ENCODE peak calls at places on chromosomes 7 and 10, in ten cellular contexts. U is tibial nerve, D is fibroblast of lung, Y is kidney, F is mammary epithelial cell, P is NB4, G is bronchial epithelial cell, O is HL-60, N is GM06990, J is RWPE2. C is an unnamed sample.

GRCh38 chr10:75817224-75817623 is 385.8 kb downstream of the LRMDA start:
- DNase-seq in U (no peak), D (no peak), Y (no peak), F (no peak), P (no peak), G (no peak), O (no peak), N (no peak), J (no peak), C (no peak)

GRCh38 chr7:70400829-70401380 is 731.0 kb upstream of the GALNT17 start:
- DNase-seq in U (no peak), D (no peak), Y (no peak), F (no peak), P (no peak), G (no peak), O (no peak), N (no peak), J (no peak), C (no peak)

GRCh38 chr7:83468251-83468739 is 180.6 kb downstream of the SEMA3E start:
- DNase-seq in U (peak; percentile 65), D (peak; percentile 99), Y (peak; percentile 83), F (peak; percentile 98), P (peak; percentile 87), G (peak; percentile 99), O (peak; percentile 68), N (peak; percentile 27), J (peak; percentile 91), C (peak; percentile 95)

GRCh38 chr7:151940048-151940845 is 16.0 kb upstream of the GALNTL5 start:
- DNase-seq in U (no peak), D (peak; percentile 60), Y (no peak), F (peak; percentile 85), P (peak; percentile 67), G (peak; percentile 90), O (no peak), N (no peak), J (no peak), C (peak; percentile 38)

GRCh38 chr10:126309193-126309592 is 79.1 kb downstream of the ADAM12 start:
- DNase-seq in U (no peak), D (no peak), Y (no peak), F (no peak), P (no peak), G (no peak), O (no peak), N (no peak), J (no peak), C (no peak)

GRCh38 chr7:23022258-23022745 is 8.4 kb upstream of the HYCC1 start:
- DNase-seq in U (no peak), D (peak; percentile 96), Y (peak; percentile 80), F (peak; percentile 70), P (no peak), G (peak; percentile 87), O (no peak), N (no peak), J (no peak), C (peak; percentile 61)

GRCh38 chr7:106332186-106332585 is 47.4 kb upstream of the NAMPT start:
- DNase-seq in U (no peak), D (no peak), Y (no peak), F (no peak), P (no peak), G (no peak), O (no peak), N (no peak), J (no peak), C (no peak)

GRCh38 chr7:66304536-66304935 is 99.4 kb downstream of the TPST1 start:
- DNase-seq in U (no peak), D (peak; percentile 38), Y (no peak), F (no peak), P (peak; percentile 26), G (peak; percentile 40), O (no peak), N (no peak), J (no peak), C (no peak)

GRCh38 chr7:21371371-21371770 is 56.5 kb upstream of the SP4 start:
- DNase-seq in U (no peak), D (no peak), Y (no peak), F (no peak), P (no peak), G (no peak), O (no peak), N (peak; percentile 40), J (no peak), C (no peak)

GRCh38 chr7:116449441-116449840 is 50.1 kb upstream of the CAV2 start:
- DNase-seq in U (no peak), D (no peak), Y (no peak), F (no peak), P (no peak), G (no peak), O (no peak), N (no peak), J (no peak), C (no peak)

GRCh38 chr7:142409471-142409870 is 151.6 kb upstream of the PRSS58 start:
- DNase-seq in U (no peak), D (no peak), Y (no peak), F (no peak), P (peak; percentile 51), G (peak; percentile 10), O (no peak), N (no peak), J (no peak), C (no peak)

GRCh38 chr7:131738066-131738465 is 181.6 kb upstream of the PODXL start:
- DNase-seq in U (no peak), D (no peak), Y (no peak), F (no peak), P (no peak), G (no peak), O (no peak), N (no peak), J (no peak), C (no peak)

GRCh38 chr10:60747817-60748469 is 30.3 kb upstream of the CDK1 start:
- DNase-seq in U (no peak), D (no peak), Y (no peak), F (peak; percentile 29), P (no peak), G (peak; percentile 82), O (no peak), N (no peak), J (no peak), C (no peak)

GRCh38 chr10:67793313-67793712 is 44.7 kb downstream of the DNAJC12 start:
- DNase-seq in U (no peak), D (no peak), Y (no peak), F (no peak), P (no peak), G (peak; percentile 33), O (no peak), N (no peak), J (no peak), C (no peak)

GRCh38 chr10:64379898-64380297 is 858.7 kb downstream of the REEP3 start:
- DNase-seq in U (no peak), D (no peak), Y (no peak), F (no peak), P (peak; percentile 6), G (no peak), O (no peak), N (no peak), J (no peak), C (no peak)

GRCh38 chr7:93632371-93632770 is 57.8 kb upstream of the CALCR start:
- DNase-seq in U (no peak), D (no peak), Y (no peak), F (no peak), P (no peak), G (no peak), O (no peak), N (no peak), J (no peak), C (no peak)
- TF ChIP-seq CTCF in U (no peak), D (no peak), Y (no peak), F (no peak), P (no peak), G (no peak), O (no peak), N (no peak), J (no peak), C (no peak)

GRCh38 chr10:132463333-132464255 is 66.6 kb downstream of the PWWP2B start:
- DNase-seq in U (no peak), D (no peak), Y (peak; percentile 57), F (no peak), P (peak; percentile 65), G (no peak), O (no peak), N (no peak), J (no peak), C (no peak)
- H3K4me3 ChIP-seq in U (peak overlapping the region; percentile 17), D (no peak overlapping the region), Y (no peak overlapping the region), F (no peak overlapping the region), P (no peak overlapping the region), G (no peak overlapping the region), O (no peak overlapping the region), N (no peak overlapping the region), J (no peak overlapping the region), C (no peak overlapping the region)

DNA sequence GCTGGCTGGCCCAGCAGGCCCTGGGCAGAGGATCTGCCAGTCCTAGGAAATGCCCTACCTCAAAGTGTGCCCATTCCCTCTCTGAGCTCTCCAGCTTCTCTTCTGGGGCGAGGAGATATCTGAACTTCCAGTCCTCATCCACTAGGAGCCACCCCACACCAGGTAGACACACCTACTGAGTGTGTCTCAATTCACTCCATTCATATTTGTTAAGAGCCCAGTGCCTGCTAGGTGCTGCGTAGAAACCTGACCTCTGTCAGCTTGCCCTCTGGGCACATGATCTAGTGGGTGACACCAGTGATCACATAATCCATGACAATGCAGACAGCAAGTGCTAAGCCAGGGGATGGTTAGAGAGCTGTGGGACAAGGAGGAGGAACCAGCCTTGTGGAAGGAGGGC is 81.5 kb downstream of the COL13A1 start:
- DNase-seq in U (no peak), D (no peak), Y (no peak), F (peak; percentile 27), P (no peak), G (peak; percentile 54), O (no peak), N (no peak), J (no peak), C (no peak)
- TF ChIP-seq CTCF in U (no peak), D (no peak), Y (peak; percentile 33), F (peak; percentile 74), P (no peak), G (peak; percentile 68), O (no peak), N (no peak), J (peak; percentile 50), C (no peak)

GRCh38 chr10:34746094-34746493 is 69.0 kb downstream of the PARD3 start:
- DNase-seq in U (no peak), D (no peak), Y (no peak), F (peak; percentile 71), P (no peak), G (peak; percentile 40), O (no peak), N (no peak), J (no peak), C (no peak)

GRCh38 chr10:34748357-34748756 is 66.7 kb downstream of the PARD3 start:
- DNase-seq in U (no peak), D (no peak), Y (no peak), F (no peak), P (no peak), G (no peak), O (no peak), N (no peak), J (no peak), C (no peak)

GRCh38 chr10:34745244-34745643 is 69.9 kb downstream of the PARD3 start:
- DNase-seq in U (no peak), D (no peak), Y (no peak), F (no peak), P (no peak), G (no peak), O (no peak), N (no peak), J (no peak), C (no peak)

GRCh38 chr10:34751272-34751671 is 63.8 kb downstream of the PARD3 start:
- DNase-seq in U (no peak), D (no peak), Y (no peak), F (no peak), P (no peak), G (no peak), O (no peak), N (no peak), J (no peak), C (no peak)

GRCh38 chr10:34748767-34749166 is 66.3 kb downstream of the PARD3 start:
- DNase-seq in U (no peak), D (no peak), Y (no peak), F (no peak), P (no peak), G (no peak), O (no peak), N (no peak), J (no peak), C (no peak)
- H3K4me3 ChIP-seq in U (no peak overlapping the region), D (no peak overlapping the region), Y (no peak overlapping the region), F (no peak overlapping the region), P (no peak overlapping the region), G (no peak overlapping the region), O (no peak overlapping the region), N (no peak overlapping the region), J (no peak overlapping the region), C (no peak overlapping the region)